ENCODE peak calls at places on chromosomes 11 and 22, in ten cellular contexts. One of them, this sample, is unnamed.

GRCh38 chr11:106021181-106021966 is 666 bp downstream of the MSANTD4 start:
- DNase-seq in IMR-90: peak; percentile 56
- DNase-seq in left ventricle myocardium inferior: no peak
- DNase-seq in fibroblast of lung: peak; percentile 8
- DNase-seq in A549: no peak
- DNase-seq in neuronal stem cell: no peak
- DNase-seq in PC-9: no peak
- DNase-seq in HCT116: no peak
- DNase-seq in naive thymus-derived CD4-positive, alpha-beta T cell: no peak
- DNase-seq in upper lobe of right lung: no peak
- DNase-seq in this sample: no peak

GRCh38 chr11:129374081-129374992 is 1.3 kb upstream of the BARX2 start:
- DNase-seq in IMR-90: no peak
- DNase-seq in left ventricle myocardium inferior: no peak
- DNase-seq in fibroblast of lung: no peak
- DNase-seq in A549: peak; percentile 1
- DNase-seq in neuronal stem cell: peak; percentile 24
- DNase-seq in PC-9: peak; percentile 39
- DNase-seq in HCT116: no peak
- DNase-seq in naive thymus-derived CD4-positive, alpha-beta T cell: no peak
- DNase-seq in upper lobe of right lung: no peak
- DNase-seq in this sample: no peak

GRCh38 chr11:114162719-114163123 is 103.2 kb downstream of the ZBTB16 start:
- DNase-seq in IMR-90: peak; percentile 94
- DNase-seq in left ventricle myocardium inferior: peak; percentile 86
- DNase-seq in fibroblast of lung: peak; percentile 95
- DNase-seq in A549: peak; percentile 57
- DNase-seq in neuronal stem cell: no peak
- DNase-seq in PC-9: peak; percentile 45
- DNase-seq in HCT116: no peak
- DNase-seq in naive thymus-derived CD4-positive, alpha-beta T cell: no peak
- DNase-seq in upper lobe of right lung: peak; percentile 84
- DNase-seq in this sample: no peak

GRCh38 chr11:841981-842369 is 354 bp downstream of the POLR2L start:
- DNase-seq in IMR-90: no peak
- DNase-seq in left ventricle myocardium inferior: no peak
- DNase-seq in fibroblast of lung: no peak
- DNase-seq in A549: no peak
- DNase-seq in neuronal stem cell: no peak
- DNase-seq in PC-9: no peak
- DNase-seq in HCT116: no peak
- DNase-seq in naive thymus-derived CD4-positive, alpha-beta T cell: no peak
- DNase-seq in upper lobe of right lung: no peak
- DNase-seq in this sample: no peak

GRCh38 chr11:58027341-58027740 is 3.4 kb upstream of the OR6Q1 start:
- DNase-seq in IMR-90: peak; percentile 94
- DNase-seq in left ventricle myocardium inferior: no peak
- DNase-seq in fibroblast of lung: peak; percentile 49
- DNase-seq in A549: no peak
- DNase-seq in neuronal stem cell: no peak
- DNase-seq in PC-9: no peak
- DNase-seq in HCT116: no peak
- DNase-seq in naive thymus-derived CD4-positive, alpha-beta T cell: no peak
- DNase-seq in upper lobe of right lung: no peak
- DNase-seq in this sample: no peak

GRCh38 chr22:39185601-39186012 is 33.1 kb upstream of the CBX7 start:
- DNase-seq in IMR-90: peak; percentile 49
- DNase-seq in left ventricle myocardium inferior: peak; percentile 80
- DNase-seq in fibroblast of lung: peak; percentile 29
- DNase-seq in A549: no peak
- DNase-seq in neuronal stem cell: no peak
- DNase-seq in PC-9: no peak
- DNase-seq in HCT116: no peak
- DNase-seq in naive thymus-derived CD4-positive, alpha-beta T cell: no peak
- DNase-seq in upper lobe of right lung: peak; percentile 73
- DNase-seq in this sample: no peak

GRCh38 chr22:48197189-48197690 is 1434.8 kb downstream of the TBC1D22A start:
- DNase-seq in IMR-90: no peak
- DNase-seq in left ventricle myocardium inferior: no peak
- DNase-seq in fibroblast of lung: no peak
- DNase-seq in A549: no peak
- DNase-seq in neuronal stem cell: no peak
- DNase-seq in PC-9: no peak
- DNase-seq in HCT116: no peak
- DNase-seq in naive thymus-derived CD4-positive, alpha-beta T cell: no peak
- DNase-seq in upper lobe of right lung: no peak
- DNase-seq in this sample: no peak

GRCh38 chr11:84909740-84910139 is 717.4 kb downstream of the DLG2 start:
- DNase-seq in IMR-90: no peak
- DNase-seq in left ventricle myocardium inferior: no peak
- DNase-seq in fibroblast of lung: no peak
- DNase-seq in A549: no peak
- DNase-seq in neuronal stem cell: no peak
- DNase-seq in PC-9: no peak
- DNase-seq in HCT116: no peak
- DNase-seq in naive thymus-derived CD4-positive, alpha-beta T cell: no peak
- DNase-seq in upper lobe of right lung: no peak
- DNase-seq in this sample: no peak

GRCh38 chr11:122692444-122692843 is 36.9 kb downstream of the UBASH3B start:
- DNase-seq in IMR-90: no peak
- DNase-seq in left ventricle myocardium inferior: no peak
- DNase-seq in fibroblast of lung: no peak
- DNase-seq in A549: no peak
- DNase-seq in neuronal stem cell: no peak
- DNase-seq in PC-9: peak; percentile 21
- DNase-seq in HCT116: no peak
- DNase-seq in naive thymus-derived CD4-positive, alpha-beta T cell: no peak
- DNase-seq in upper lobe of right lung: no peak
- DNase-seq in this sample: no peak

GRCh38 chr11:122691751-122692150 is 36.2 kb downstream of the UBASH3B start:
- DNase-seq in IMR-90: no peak
- DNase-seq in left ventricle myocardium inferior: no peak
- DNase-seq in fibroblast of lung: no peak
- DNase-seq in A549: no peak
- DNase-seq in neuronal stem cell: no peak
- DNase-seq in PC-9: no peak
- DNase-seq in HCT116: no peak
- DNase-seq in naive thymus-derived CD4-positive, alpha-beta T cell: no peak
- DNase-seq in upper lobe of right lung: no peak
- DNase-seq in this sample: no peak

GRCh38 chr11:122695076-122695620 is 39.6 kb downstream of the UBASH3B start:
- DNase-seq in IMR-90: no peak
- DNase-seq in left ventricle myocardium inferior: no peak
- DNase-seq in fibroblast of lung: no peak
- DNase-seq in A549: no peak
- DNase-seq in neuronal stem cell: no peak
- DNase-seq in PC-9: no peak
- DNase-seq in HCT116: no peak
- DNase-seq in naive thymus-derived CD4-positive, alpha-beta T cell: no peak
- DNase-seq in upper lobe of right lung: no peak
- DNase-seq in this sample: no peak

GRCh38 chr11:122690292-122690691 is 34.8 kb downstream of the UBASH3B start:
- DNase-seq in IMR-90: no peak
- DNase-seq in left ventricle myocardium inferior: no peak
- DNase-seq in fibroblast of lung: no peak
- DNase-seq in A549: no peak
- DNase-seq in neuronal stem cell: no peak
- DNase-seq in PC-9: peak; percentile 30
- DNase-seq in HCT116: no peak
- DNase-seq in naive thymus-derived CD4-positive, alpha-beta T cell: no peak
- DNase-seq in upper lobe of right lung: no peak
- DNase-seq in this sample: no peak

DNA sequence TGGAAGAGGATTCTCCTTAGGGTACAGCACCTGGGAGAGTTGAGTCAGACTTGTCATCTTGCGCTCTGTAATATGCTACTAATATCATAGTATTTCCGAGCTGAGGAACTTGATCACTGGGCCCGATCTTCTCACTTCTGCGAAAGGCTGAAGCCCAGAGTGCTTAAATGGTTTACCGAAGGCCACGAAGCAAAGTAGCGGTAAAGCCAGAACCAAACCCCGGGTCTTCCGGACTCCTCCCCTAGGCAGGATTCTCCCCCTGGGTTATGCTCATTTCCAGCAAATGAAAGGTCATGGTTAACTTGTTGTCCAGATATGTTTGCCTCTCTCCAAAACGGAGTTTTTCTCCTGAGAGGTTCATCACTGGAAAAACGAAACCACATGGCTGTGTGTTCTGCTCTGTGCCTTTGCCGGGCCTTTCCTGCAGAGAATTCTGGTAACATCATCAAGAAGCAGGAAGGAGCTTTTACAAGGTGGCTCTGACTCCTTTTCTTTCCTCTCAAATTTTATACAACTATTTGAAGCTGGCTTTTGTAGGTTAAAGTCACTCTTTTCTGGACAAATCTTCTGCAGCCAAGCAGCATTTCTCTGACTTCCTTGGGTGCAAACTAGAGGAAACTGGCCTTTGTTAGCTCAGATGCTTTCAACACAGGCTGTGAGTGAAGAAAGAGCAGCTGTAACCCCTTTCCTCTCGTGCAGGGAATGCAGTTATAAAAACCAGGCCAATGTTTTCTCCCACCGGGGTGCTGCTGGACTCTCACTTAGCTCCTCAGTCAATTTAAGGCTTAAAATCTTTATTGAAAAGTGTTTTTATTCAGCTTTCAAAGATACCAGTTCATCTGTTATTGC is 35.5 kb downstream of the UBASH3B start:
- DNase-seq in IMR-90: peak; percentile 57
- DNase-seq in left ventricle myocardium inferior: no peak
- DNase-seq in fibroblast of lung: peak; percentile 18
- DNase-seq in A549: no peak
- DNase-seq in neuronal stem cell: no peak
- DNase-seq in PC-9: peak; percentile 28
- DNase-seq in HCT116: no peak
- DNase-seq in naive thymus-derived CD4-positive, alpha-beta T cell: no peak
- DNase-seq in upper lobe of right lung: no peak
- DNase-seq in this sample: no peak
- H3K4me3 ChIP-seq in IMR-90: no peak overlapping the region
- H3K4me3 ChIP-seq in left ventricle myocardium inferior: peak overlapping the region; percentile 57
- H3K4me3 ChIP-seq in fibroblast of lung: peak overlapping the region; percentile 18
- H3K4me3 ChIP-seq in A549: no peak overlapping the region
- H3K4me3 ChIP-seq in neuronal stem cell: no peak overlapping the region
- H3K4me3 ChIP-seq in PC-9: no peak overlapping the region
- H3K4me3 ChIP-seq in HCT116: no peak overlapping the region
- H3K4me3 ChIP-seq in naive thymus-derived CD4-positive, alpha-beta T cell: peak overlapping the region; percentile 33
- H3K4me3 ChIP-seq in upper lobe of right lung: peak overlapping the region; percentile 35
- H3K4me3 ChIP-seq in this sample: peak overlapping the region; percentile 37

GRCh38 chr11:59221438-59221837 is 8.7 kb upstream of the MPEG1 start:
- DNase-seq in IMR-90: peak; percentile 95
- DNase-seq in left ventricle myocardium inferior: no peak
- DNase-seq in fibroblast of lung: peak; percentile 25
- DNase-seq in A549: peak; percentile 4
- DNase-seq in neuronal stem cell: no peak
- DNase-seq in PC-9: peak; percentile 83
- DNase-seq in HCT116: no peak
- DNase-seq in naive thymus-derived CD4-positive, alpha-beta T cell: no peak
- DNase-seq in upper lobe of right lung: no peak
- DNase-seq in this sample: no peak
- H3K4me1 ChIP-seq in IMR-90: peaks cover 29% of the 10 kb centered on the region
- H3K4me1 ChIP-seq in left ventricle myocardium inferior: peaks cover 34% of the 10 kb centered on the region
- H3K4me1 ChIP-seq in fibroblast of lung: peaks cover 21% of the 10 kb centered on the region
- H3K4me1 ChIP-seq in A549: peaks cover 22% of the 10 kb centered on the region
- H3K4me1 ChIP-seq in neuronal stem cell: no peaks in the 10 kb centered on the region
- H3K4me1 ChIP-seq in PC-9: peaks cover 38% of the 10 kb centered on the region
- H3K4me1 ChIP-seq in HCT116: peaks cover 3% of the 10 kb centered on the region
- H3K4me1 ChIP-seq in naive thymus-derived CD4-positive, alpha-beta T cell: no peaks in the 10 kb centered on the region
- H3K4me1 ChIP-seq in upper lobe of right lung: peaks cover 55% of the 10 kb centered on the region
- H3K4me1 ChIP-seq in this sample: no peaks in the 10 kb centered on the region

DNA sequence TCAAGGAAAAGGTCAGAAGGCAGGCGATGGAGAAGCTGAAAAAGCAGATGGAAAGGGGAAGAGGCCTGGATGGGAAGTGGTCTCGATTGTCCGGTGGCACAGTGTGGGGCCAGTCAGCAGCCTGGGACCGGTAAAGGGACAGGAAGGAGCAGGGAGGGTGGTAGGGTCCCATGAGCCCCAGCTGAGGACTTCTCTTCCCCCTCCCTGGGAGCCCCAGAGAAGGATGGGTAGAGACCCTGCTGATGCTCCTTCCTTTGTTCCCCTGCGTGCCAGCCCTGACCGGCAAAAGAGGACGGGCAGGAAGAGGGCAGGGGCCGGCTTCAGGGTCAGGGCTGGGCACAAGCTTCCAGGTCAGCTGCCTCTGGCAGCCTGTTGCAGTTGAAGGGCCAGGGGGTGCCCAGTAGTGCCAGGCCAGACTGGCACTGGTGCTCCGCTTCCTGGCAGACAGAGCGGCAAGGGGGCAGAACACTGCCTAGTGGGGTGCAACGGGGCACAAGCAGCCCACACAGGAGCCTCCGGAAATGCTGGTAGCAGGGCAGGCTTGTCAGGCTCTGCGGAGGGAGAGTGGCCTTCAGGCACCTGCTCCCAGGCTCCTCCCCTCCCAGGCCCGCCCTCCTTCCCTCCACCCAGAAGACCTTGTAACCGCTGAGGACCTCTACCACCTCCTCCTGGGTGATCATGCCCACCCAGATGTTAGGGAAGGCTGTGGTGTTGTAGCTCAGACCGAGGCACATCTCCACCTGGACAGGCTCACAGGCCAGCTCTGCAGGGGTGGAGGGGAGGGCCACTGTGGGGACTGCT is 739 bp upstream of the C1QTNF5 start:
- DNase-seq in IMR-90: no peak
- DNase-seq in left ventricle myocardium inferior: no peak
- DNase-seq in fibroblast of lung: no peak
- DNase-seq in A549: no peak
- DNase-seq in neuronal stem cell: no peak
- DNase-seq in PC-9: no peak
- DNase-seq in HCT116: no peak
- DNase-seq in naive thymus-derived CD4-positive, alpha-beta T cell: no peak
- DNase-seq in upper lobe of right lung: no peak
- DNase-seq in this sample: no peak
- H3K4me3 ChIP-seq in IMR-90: no peak overlapping the region
- H3K4me3 ChIP-seq in left ventricle myocardium inferior: peak overlapping the region; percentile 77
- H3K4me3 ChIP-seq in fibroblast of lung: peak overlapping the region; percentile 25
- H3K4me3 ChIP-seq in A549: no peak overlapping the region
- H3K4me3 ChIP-seq in neuronal stem cell: no peak overlapping the region
- H3K4me3 ChIP-seq in PC-9: no peak overlapping the region
- H3K4me3 ChIP-seq in HCT116: no peak overlapping the region
- H3K4me3 ChIP-seq in naive thymus-derived CD4-positive, alpha-beta T cell: no peak overlapping the region
- H3K4me3 ChIP-seq in upper lobe of right lung: peak overlapping the region; percentile 54
- H3K4me3 ChIP-seq in this sample: no peak overlapping the region

GRCh38 chr11:67255864-67256263 is 10.4 kb upstream of the GRK2 start:
- DNase-seq in IMR-90: no peak
- DNase-seq in left ventricle myocardium inferior: no peak
- DNase-seq in fibroblast of lung: no peak
- DNase-seq in A549: no peak
- DNase-seq in neuronal stem cell: no peak
- DNase-seq in PC-9: no peak
- DNase-seq in HCT116: no peak
- DNase-seq in naive thymus-derived CD4-positive, alpha-beta T cell: no peak
- DNase-seq in upper lobe of right lung: no peak
- DNase-seq in this sample: no peak

GRCh38 chr11:67255353-67255752 is 10.9 kb upstream of the GRK2 start:
- DNase-seq in IMR-90: no peak
- DNase-seq in left ventricle myocardium inferior: no peak
- DNase-seq in fibroblast of lung: no peak
- DNase-seq in A549: no peak
- DNase-seq in neuronal stem cell: no peak
- DNase-seq in PC-9: no peak
- DNase-seq in HCT116: no peak
- DNase-seq in naive thymus-derived CD4-positive, alpha-beta T cell: no peak
- DNase-seq in upper lobe of right lung: no peak
- DNase-seq in this sample: no peak

GRCh38 chr11:67254768-67255167 is 11.5 kb upstream of the GRK2 start:
- DNase-seq in IMR-90: no peak
- DNase-seq in left ventricle myocardium inferior: no peak
- DNase-seq in fibroblast of lung: no peak
- DNase-seq in A549: no peak
- DNase-seq in neuronal stem cell: no peak
- DNase-seq in PC-9: no peak
- DNase-seq in HCT116: no peak
- DNase-seq in naive thymus-derived CD4-positive, alpha-beta T cell: no peak
- DNase-seq in upper lobe of right lung: no peak
- DNase-seq in this sample: no peak

GRCh38 chr11:67253872-67254624 is 12.2 kb upstream of the GRK2 start:
- DNase-seq in IMR-90: no peak
- DNase-seq in left ventricle myocardium inferior: no peak
- DNase-seq in fibroblast of lung: no peak
- DNase-seq in A549: no peak
- DNase-seq in neuronal stem cell: no peak
- DNase-seq in PC-9: no peak
- DNase-seq in HCT116: no peak
- DNase-seq in naive thymus-derived CD4-positive, alpha-beta T cell: no peak
- DNase-seq in upper lobe of right lung: no peak
- DNase-seq in this sample: no peak

GRCh38 chr11:67256477-67256876 is 9.8 kb upstream of the GRK2 start:
- DNase-seq in IMR-90: no peak
- DNase-seq in left ventricle myocardium inferior: no peak
- DNase-seq in fibroblast of lung: no peak
- DNase-seq in A549: no peak
- DNase-seq in neuronal stem cell: no peak
- DNase-seq in PC-9: no peak
- DNase-seq in HCT116: no peak
- DNase-seq in naive thymus-derived CD4-positive, alpha-beta T cell: no peak
- DNase-seq in upper lobe of right lung: no peak
- DNase-seq in this sample: no peak
- H3K4me1 ChIP-seq in IMR-90: peaks cover 2% of the 10 kb centered on the region
- H3K4me1 ChIP-seq in left ventricle myocardium inferior: peaks cover 7% of the 10 kb centered on the region
- H3K4me1 ChIP-seq in fibroblast of lung: no peaks in the 10 kb centered on the region
- H3K4me1 ChIP-seq in A549: no peaks in the 10 kb centered on the region
- H3K4me1 ChIP-seq in neuronal stem cell: no peaks in the 10 kb centered on the region
- H3K4me1 ChIP-seq in PC-9: peaks cover 23% of the 10 kb centered on the region
- H3K4me1 ChIP-seq in HCT116: peaks cover 10% of the 10 kb centered on the region
- H3K4me1 ChIP-seq in naive thymus-derived CD4-positive, alpha-beta T cell: peaks cover 4% of the 10 kb centered on the region
- H3K4me1 ChIP-seq in upper lobe of right lung: peaks cover 21% of the 10 kb centered on the region
- H3K4me1 ChIP-seq in this sample: peaks cover 11% of the 10 kb centered on the region

This sample was measured in effector memory CD4-positive, alpha-beta T cell.